ENCODE peak calls at places on chromosomes 2 and 18, in four cellular contexts. One of them, this sample, is unnamed.
A peak's percentile ranks its signal among the peaks of the same experiment; 100 is the strongest.

GRCh38 chr2:205003288-205003687 is 458.0 kb downstream of the PARD3B start:
- DNase-seq in BJ: no peak
- DNase-seq in body of pancreas: no peak
- DNase-seq in DND-41: no peak
- DNase-seq in this sample: no peak

GRCh38 chr2:2174956-2175355 is 156.1 kb downstream of the MYT1L start:
- DNase-seq in BJ: no peak
- DNase-seq in body of pancreas: no peak
- DNase-seq in DND-41: no peak
- DNase-seq in this sample: no peak

GRCh38 chr2:239020541-239021041 is 172.7 kb downstream of the TWIST2 start:
- DNase-seq in BJ: no peak
- DNase-seq in body of pancreas: no peak
- DNase-seq in DND-41: no peak
- DNase-seq in this sample: no peak

GRCh38 chr2:26537826-26538475 is 60.0 kb upstream of the OTOF start:
- DNase-seq in BJ: no peak
- DNase-seq in body of pancreas: no peak
- DNase-seq in DND-41: no peak
- DNase-seq in this sample: no peak

GRCh38 chr2:230757476-230757875 is 44.8 kb downstream of the CAB39 start:
- DNase-seq in BJ: peak; percentile 82
- DNase-seq in body of pancreas: no peak
- DNase-seq in DND-41: no peak
- DNase-seq in this sample: no peak

GRCh38 chr18:46169464-46169941 is 65.3 kb downstream of the HAUS1 start:
- DNase-seq in BJ: no peak
- DNase-seq in body of pancreas: no peak
- DNase-seq in DND-41: no peak
- DNase-seq in this sample: no peak

GRCh38 chr2:237744613-237745249 is 53.8 kb upstream of the RBM44 start:
- DNase-seq in BJ: no peak
- DNase-seq in body of pancreas: peak; percentile 69
- DNase-seq in DND-41: peak; percentile 70
- DNase-seq in this sample: peak; percentile 36

GRCh38 chr18:76363451-76364120 is 131.5 kb downstream of the ZNF516 start:
- DNase-seq in BJ: peak; percentile 90
- DNase-seq in body of pancreas: no peak
- DNase-seq in DND-41: no peak
- DNase-seq in this sample: no peak

GRCh38 chr2:127681288-127681771 is 6.0 kb upstream of the LIMS2 start:
- DNase-seq in BJ: no peak
- DNase-seq in body of pancreas: no peak
- DNase-seq in DND-41: no peak
- DNase-seq in this sample: no peak

GRCh38 chr2:100875516-100876230 is 55.7 kb downstream of the NPAS2 start:
- DNase-seq in BJ: no peak
- DNase-seq in body of pancreas: peak; percentile 46
- DNase-seq in DND-41: peak; percentile 67
- DNase-seq in this sample: no peak

GRCh38 chr2:74374509-74375205 is 5.5 kb downstream of the DCTN1 start:
- DNase-seq in BJ: no peak
- DNase-seq in body of pancreas: peak; percentile 67
- DNase-seq in DND-41: no peak
- DNase-seq in this sample: no peak

GRCh38 chr2:30503007-30503691 is 56.1 kb downstream of the LCLAT1 start:
- DNase-seq in BJ: no peak
- DNase-seq in body of pancreas: no peak
- DNase-seq in DND-41: no peak
- DNase-seq in this sample: no peak

GRCh38 chr2:10224734-10225133 is 78.0 kb upstream of the HPCAL1 start:
- DNase-seq in BJ: no peak
- DNase-seq in body of pancreas: no peak
- DNase-seq in DND-41: no peak
- DNase-seq in this sample: no peak

GRCh38 chr2:237670641-237671040 is 43.3 kb downstream of the LRRFIP1 start:
- DNase-seq in BJ: no peak
- DNase-seq in body of pancreas: no peak
- DNase-seq in DND-41: no peak
- DNase-seq in this sample: no peak

GRCh38 chr18:45463433-45463832 is 151.8 kb upstream of the SLC14A2 start:
- DNase-seq in BJ: no peak
- DNase-seq in body of pancreas: no peak
- DNase-seq in DND-41: no peak
- DNase-seq in this sample: no peak

GRCh38 chr2:178819147-178819875 is 12.1 kb upstream of the TTN start:
- DNase-seq in BJ: no peak
- DNase-seq in body of pancreas: no peak
- DNase-seq in DND-41: no peak
- DNase-seq in this sample: peak; percentile 55

GRCh38 chr2:178824181-178824580 is 17.0 kb upstream of the TTN start:
- DNase-seq in BJ: no peak
- DNase-seq in body of pancreas: no peak
- DNase-seq in DND-41: no peak
- DNase-seq in this sample: no peak

GRCh38 chr2:178825183-178825582 is 18.0 kb upstream of the TTN start:
- DNase-seq in BJ: no peak
- DNase-seq in body of pancreas: no peak
- DNase-seq in DND-41: no peak
- DNase-seq in this sample: no peak

GRCh38 chr2:178819992-178820391 is 12.8 kb upstream of the TTN start:
- DNase-seq in BJ: no peak
- DNase-seq in body of pancreas: no peak
- DNase-seq in DND-41: no peak
- DNase-seq in this sample: peak; percentile 94
- H3K4me3 ChIP-seq in BJ: no peak overlapping the region
- H3K4me3 ChIP-seq in body of pancreas: no peak overlapping the region
- H3K4me3 ChIP-seq in DND-41: no peak overlapping the region
- H3K4me3 ChIP-seq in this sample: peak overlapping the region; percentile 26

GRCh38 chr18:2590303-2590702 is 18.9 kb downstream of the NDC80 start:
- DNase-seq in BJ: no peak
- DNase-seq in body of pancreas: no peak
- DNase-seq in DND-41: no peak
- DNase-seq in this sample: no peak
- H3K4me3 ChIP-seq in BJ: no peak overlapping the region
- H3K4me3 ChIP-seq in body of pancreas: no peak overlapping the region
- H3K4me3 ChIP-seq in DND-41: no peak overlapping the region
- H3K4me3 ChIP-seq in this sample: no peak overlapping the region

DNA sequence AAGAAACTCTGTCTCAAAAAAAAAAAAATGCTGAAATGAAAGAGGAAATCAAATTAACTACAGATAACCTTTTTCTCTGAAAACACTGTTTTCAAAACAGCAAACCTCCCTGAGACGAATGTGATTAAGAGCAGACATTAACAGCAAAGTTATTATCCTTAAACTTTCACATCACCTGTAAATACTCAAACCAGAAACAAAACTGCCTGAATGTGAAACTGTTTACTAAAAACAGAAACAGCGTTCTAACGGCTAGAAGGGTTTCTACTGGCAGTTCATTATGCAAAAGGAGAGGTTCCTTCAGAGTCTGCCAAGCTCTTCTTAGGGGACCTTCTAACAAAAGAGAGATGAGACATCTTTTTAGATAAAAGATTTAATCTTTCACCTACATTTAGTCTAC is 45.9 kb downstream of the PNO1 start:
- DNase-seq in BJ: no peak
- DNase-seq in body of pancreas: no peak
- DNase-seq in DND-41: no peak
- DNase-seq in this sample: peak; percentile 80
- H3K4me3 ChIP-seq in BJ: no peak overlapping the region
- H3K4me3 ChIP-seq in body of pancreas: no peak overlapping the region
- H3K4me3 ChIP-seq in DND-41: no peak overlapping the region
- H3K4me3 ChIP-seq in this sample: peak overlapping the region; percentile 38

GRCh38 chr2:96205238-96205637 is 3.4 kb downstream of the STARD7 start:
- DNase-seq in BJ: no peak
- DNase-seq in body of pancreas: no peak
- DNase-seq in DND-41: no peak
- DNase-seq in this sample: no peak
- H3K4me3 ChIP-seq in BJ: peak overlapping the region; percentile 17
- H3K4me3 ChIP-seq in body of pancreas: no peak overlapping the region
- H3K4me3 ChIP-seq in DND-41: no peak overlapping the region
- H3K4me3 ChIP-seq in this sample: no peak overlapping the region

GRCh38 chr2:181991171-181991885 is 5.7 kb downstream of the PPP1R1C start:
- DNase-seq in BJ: no peak
- DNase-seq in body of pancreas: no peak
- DNase-seq in DND-41: no peak
- DNase-seq in this sample: peak; percentile 40
- H3K4me3 ChIP-seq in BJ: no peak overlapping the region
- H3K4me3 ChIP-seq in body of pancreas: no peak overlapping the region
- H3K4me3 ChIP-seq in DND-41: no peak overlapping the region
- H3K4me3 ChIP-seq in this sample: peak overlapping the region; percentile 30

DNA sequence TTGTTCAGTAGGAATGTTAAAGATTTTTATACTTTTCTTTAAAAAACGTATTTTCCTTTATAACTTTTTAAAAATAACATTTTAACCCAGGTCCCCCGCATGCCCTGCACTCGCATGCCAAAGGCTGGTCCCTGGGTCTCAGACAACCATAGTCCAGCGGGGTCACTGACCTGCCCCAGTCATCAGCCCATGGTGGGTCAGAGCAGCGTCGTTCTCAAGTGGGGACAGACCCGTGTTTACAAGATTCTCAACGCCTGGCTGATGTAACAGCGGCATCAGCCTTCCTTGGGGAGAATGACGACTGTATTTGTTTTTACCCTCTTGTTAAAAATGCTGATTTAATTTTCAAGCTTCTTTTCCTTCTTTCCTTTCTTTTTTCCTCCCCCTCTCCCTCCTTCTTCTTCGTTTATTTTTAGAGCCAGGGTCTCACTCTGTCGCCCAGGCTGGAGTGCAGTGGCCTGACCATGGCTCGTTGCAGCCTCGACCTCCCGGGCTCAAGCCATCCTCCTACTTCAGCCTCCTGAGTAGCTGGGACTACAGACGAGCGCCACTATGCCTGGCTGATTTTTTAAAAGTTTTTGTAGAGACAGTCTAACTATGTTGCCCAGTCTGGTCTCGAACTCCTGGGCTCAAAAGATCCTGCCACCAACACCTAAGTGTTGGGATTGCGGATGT is 1.0 kb upstream of the EFHD1 start:
- DNase-seq in BJ: no peak
- DNase-seq in body of pancreas: no peak
- DNase-seq in DND-41: no peak
- DNase-seq in this sample: no peak
- H3K4me3 ChIP-seq in BJ: peak overlapping the region; percentile 55
- H3K4me3 ChIP-seq in body of pancreas: no peak overlapping the region
- H3K4me3 ChIP-seq in DND-41: no peak overlapping the region
- H3K4me3 ChIP-seq in this sample: peak overlapping the region; percentile 66

DNA sequence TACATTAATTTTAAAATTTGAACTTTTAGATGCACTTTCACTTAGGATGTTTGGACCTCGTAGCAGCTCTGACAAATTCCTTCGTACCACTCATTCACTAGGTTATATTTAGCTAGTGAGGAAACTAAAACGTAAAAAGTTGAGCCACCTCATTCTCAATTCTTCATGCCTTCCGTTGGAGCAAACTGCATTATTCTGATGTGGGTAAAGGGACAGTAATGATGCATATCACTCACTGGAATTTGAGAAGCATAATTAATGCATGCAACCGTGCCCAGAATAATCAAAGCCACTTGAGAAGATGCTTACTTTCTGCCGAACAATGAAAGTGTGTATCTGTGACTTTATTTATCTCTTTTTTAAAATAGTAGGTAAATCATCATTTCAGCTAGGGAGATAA is 2.2 kb downstream of the CNOT9 start:
- DNase-seq in BJ: no peak
- DNase-seq in body of pancreas: no peak
- DNase-seq in DND-41: no peak
- DNase-seq in this sample: peak; percentile 36
- H3K4me3 ChIP-seq in BJ: peak overlapping the region; percentile 66
- H3K4me3 ChIP-seq in body of pancreas: no peak overlapping the region
- H3K4me3 ChIP-seq in DND-41: no peak overlapping the region
- H3K4me3 ChIP-seq in this sample: peak overlapping the region; percentile 81

GRCh38 chr2:23661276-23662050 is 265.5 kb downstream of the ATAD2B start:
- DNase-seq in BJ: no peak
- DNase-seq in body of pancreas: no peak
- DNase-seq in DND-41: peak; percentile 40
- DNase-seq in this sample: no peak

GRCh38 chr2:23662466-23662865 is 264.5 kb downstream of the ATAD2B start:
- DNase-seq in BJ: no peak
- DNase-seq in body of pancreas: no peak
- DNase-seq in DND-41: no peak
- DNase-seq in this sample: no peak

GRCh38 chr2:23664069-23664788 is 262.7 kb downstream of the ATAD2B start:
- DNase-seq in BJ: no peak
- DNase-seq in body of pancreas: no peak
- DNase-seq in DND-41: no peak
- DNase-seq in this sample: no peak

GRCh38 chr2:23663730-23664005 is 263.3 kb downstream of the ATAD2B start:
- DNase-seq in BJ: no peak
- DNase-seq in body of pancreas: no peak
- DNase-seq in DND-41: no peak
- DNase-seq in this sample: no peak

GRCh38 chr2:23662941-23663729 is 263.8 kb downstream of the ATAD2B start:
- DNase-seq in BJ: no peak
- DNase-seq in body of pancreas: no peak
- DNase-seq in DND-41: no peak
- DNase-seq in this sample: no peak
- H3K4me3 ChIP-seq in BJ: peak overlapping the region; percentile 24
- H3K4me3 ChIP-seq in body of pancreas: no peak overlapping the region
- H3K4me3 ChIP-seq in DND-41: no peak overlapping the region
- H3K4me3 ChIP-seq in this sample: no peak overlapping the region